ENCODE peak calls at places on chromosomes 2 and 18, in nine cellular contexts. M, P, X, W, A, F, N, S and D are unnamed samples.

GRCh38 chr2:17717666-17718065 is 35.9 kb downstream of the SMC6 start:
- DNase-seq in A (no peak), N (no peak), W (no peak), X (no peak), P (no peak), M (no peak), F (no peak), S (no peak), D (no peak)

GRCh38 chr2:58428553-58429284 is 187.6 kb upstream of the FANCL start:
- DNase-seq in M (no peak), W (no peak), N (peak; percentile 88), A (no peak), P (peak; percentile 29), S (no peak), X (no peak), F (peak; percentile 66), D (no peak)

GRCh38 chr2:159168707-159169106 is 117.8 kb downstream of the WDSUB1 start:
- DNase-seq in M (peak; percentile 54), X (no peak), F (no peak), P (no peak), N (no peak), S (peak; percentile 28), W (no peak), A (no peak), D (no peak)

GRCh38 chr2:196939381-196939780 is 12.9 kb upstream of the PGAP1 start:
- DNase-seq in S (peak; percentile 80), F (no peak), P (peak; percentile 64), X (no peak), N (no peak), A (no peak), W (no peak), M (peak; percentile 33), D (no peak)

GRCh38 chr2:73063909-73064875 is 7.3 kb downstream of the SFXN5 start:
- DNase-seq in N (no peak), W (no peak), A (peak; percentile 68), X (no peak), S (peak; percentile 89), M (peak; percentile 77), P (no peak), F (peak; percentile 34), D (no peak)

GRCh38 chr2:170408461-170409163 is 230.7 kb downstream of the MYO3B start:
- DNase-seq in A (no peak), W (peak; percentile 58), F (no peak), S (no peak), X (no peak), N (no peak), P (no peak), M (no peak), D (no peak)

GRCh38 chr2:233329489-233330135 is 22.0 kb downstream of the SAG start:
- DNase-seq in F (no peak), A (no peak), N (peak; percentile 59), M (peak; percentile 79), S (no peak), X (no peak), P (no peak), W (no peak), D (no peak)

GRCh38 chr2:68284896-68285295 is 32.6 kb upstream of the PPP3R1 start:
- DNase-seq in A (no peak), S (peak; percentile 92), M (peak; percentile 91), F (no peak), N (no peak), W (no peak), P (no peak), X (peak; percentile 70), D (no peak)

GRCh38 chr2:225041210-225041870 is 928 bp downstream of the DOCK10 start:
- DNase-seq in S (peak; percentile 52), F (peak; percentile 86), N (peak; percentile 43), P (peak; percentile 12), W (peak; percentile 77), M (peak; percentile 57), A (no peak), X (no peak), D (no peak)

GRCh38 chr18:36589857-36590543 is 238.8 kb downstream of the TPGS2 start:
- DNase-seq in M (no peak), F (no peak), S (peak; percentile 20), X (no peak), W (no peak), N (no peak), A (no peak), P (no peak), D (no peak)

GRCh38 chr18:36590621-36591580 is 237.9 kb downstream of the TPGS2 start:
- DNase-seq in M (no peak), N (no peak), A (no peak), W (no peak), P (no peak), S (no peak), F (no peak), X (no peak), D (no peak)

GRCh38 chr18:36593641-36594040 is 235.2 kb downstream of the TPGS2 start:
- DNase-seq in P (no peak), S (no peak), N (no peak), W (no peak), F (no peak), M (no peak), X (no peak), A (no peak), D (no peak)

GRCh38 chr18:36593001-36593400 is 235.8 kb downstream of the TPGS2 start:
- DNase-seq in W (no peak), P (no peak), N (no peak), S (peak; percentile 35), A (no peak), M (no peak), F (no peak), X (no peak), D (no peak)

DNA sequence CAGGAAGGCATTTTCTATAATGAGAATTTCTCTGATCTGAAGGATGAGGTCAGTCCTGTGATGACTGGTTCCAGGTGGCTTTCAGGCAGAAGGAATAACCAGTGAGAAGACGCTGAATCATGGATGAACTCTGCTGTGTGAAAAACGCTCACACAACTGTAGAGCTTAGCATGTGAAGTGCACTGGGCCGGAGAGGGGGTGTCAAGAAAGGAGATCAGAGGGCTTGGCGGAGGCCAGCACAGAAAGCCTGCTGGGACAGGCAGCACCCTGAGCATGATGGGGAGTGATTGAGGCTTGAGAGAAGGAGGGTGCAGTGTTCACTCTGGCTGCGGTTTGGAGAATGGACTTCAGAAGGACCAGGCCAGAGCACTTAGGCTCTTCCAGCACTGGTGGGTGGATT is 236.5 kb downstream of the TPGS2 start:
- DNase-seq in M (no peak), S (peak; percentile 35), P (no peak), X (no peak), W (no peak), F (no peak), A (no peak), N (no peak), D (no peak)
- H3K4me3 ChIP-seq in M (no peak overlapping the region), S (no peak overlapping the region), P (no peak overlapping the region), X (no peak overlapping the region), W (no peak overlapping the region), F (no peak overlapping the region), A (no peak overlapping the region), N (no peak overlapping the region), D (no peak overlapping the region)

DNA sequence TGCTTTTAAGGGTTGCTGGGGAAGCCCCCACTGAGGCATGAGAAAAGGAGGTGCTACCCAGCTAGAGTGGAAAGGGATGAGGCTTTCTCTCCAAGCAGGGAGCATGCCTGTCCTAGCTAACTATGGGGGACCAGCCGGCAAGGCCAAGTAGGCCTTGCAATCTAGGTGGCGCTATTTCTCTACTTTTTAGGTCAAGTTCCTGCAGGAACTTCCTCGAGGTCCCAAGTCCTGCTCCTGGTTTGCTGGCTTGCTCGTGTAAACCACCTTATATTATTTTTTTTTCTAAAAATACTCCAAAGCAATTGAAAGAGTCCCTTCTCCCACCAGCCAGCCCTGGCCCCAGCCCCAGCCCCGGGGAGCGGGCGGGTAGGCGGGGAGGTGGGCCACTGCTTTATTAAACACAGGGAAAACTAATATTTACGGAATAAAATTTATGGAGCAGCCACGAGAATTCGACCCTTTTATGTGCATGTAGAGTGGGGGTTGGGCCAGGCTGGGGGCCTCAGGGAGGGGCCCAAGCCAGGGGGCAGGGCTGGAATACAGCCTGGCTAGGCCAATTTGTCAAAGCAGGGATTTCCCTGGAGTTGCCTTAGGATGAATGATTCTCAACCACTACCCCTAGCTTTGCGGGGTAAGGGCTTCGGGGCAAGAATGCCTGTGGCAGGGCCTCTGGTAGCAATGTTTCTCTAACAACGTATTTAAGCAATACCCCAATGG is 12.8 kb upstream of the IHH start:
- DNase-seq in A (peak; percentile 55), N (peak; percentile 87), F (no peak), P (peak; percentile 66), X (no peak), W (peak; percentile 64), S (peak; percentile 76), M (peak; percentile 86), D (no peak)
- TF ChIP-seq CTCF in A (peak; percentile 80), N (peak; percentile 74), F (peak; percentile 46), P (peak; percentile 66), X (peak; percentile 12), W (peak; percentile 81), S (peak; percentile 81), M (peak; percentile 75), D (peak; percentile 77)

GRCh38 chr18:57976230-57976773 is 67.7 kb upstream of the NEDD4L start:
- DNase-seq in P (no peak), X (no peak), N (no peak), F (no peak), W (no peak), M (no peak), A (no peak), S (no peak), D (no peak)
- H3K4me3 ChIP-seq in P (no peak overlapping the region), X (no peak overlapping the region), N (no peak overlapping the region), F (peak overlapping the region; percentile 31), W (no peak overlapping the region), M (no peak overlapping the region), A (no peak overlapping the region), S (no peak overlapping the region), D (peak overlapping the region; percentile 24)

GRCh38 chr2:155095613-155096012 is 397.1 kb downstream of the KCNJ3 start:
- DNase-seq in A (no peak), M (no peak), P (no peak), N (no peak), W (no peak), X (no peak), F (no peak), S (no peak), D (no peak)
- TF ChIP-seq CTCF in A (no peak), M (no peak), P (no peak), N (no peak), W (no peak), X (no peak), F (no peak), S (no peak), D (no peak)

DNA sequence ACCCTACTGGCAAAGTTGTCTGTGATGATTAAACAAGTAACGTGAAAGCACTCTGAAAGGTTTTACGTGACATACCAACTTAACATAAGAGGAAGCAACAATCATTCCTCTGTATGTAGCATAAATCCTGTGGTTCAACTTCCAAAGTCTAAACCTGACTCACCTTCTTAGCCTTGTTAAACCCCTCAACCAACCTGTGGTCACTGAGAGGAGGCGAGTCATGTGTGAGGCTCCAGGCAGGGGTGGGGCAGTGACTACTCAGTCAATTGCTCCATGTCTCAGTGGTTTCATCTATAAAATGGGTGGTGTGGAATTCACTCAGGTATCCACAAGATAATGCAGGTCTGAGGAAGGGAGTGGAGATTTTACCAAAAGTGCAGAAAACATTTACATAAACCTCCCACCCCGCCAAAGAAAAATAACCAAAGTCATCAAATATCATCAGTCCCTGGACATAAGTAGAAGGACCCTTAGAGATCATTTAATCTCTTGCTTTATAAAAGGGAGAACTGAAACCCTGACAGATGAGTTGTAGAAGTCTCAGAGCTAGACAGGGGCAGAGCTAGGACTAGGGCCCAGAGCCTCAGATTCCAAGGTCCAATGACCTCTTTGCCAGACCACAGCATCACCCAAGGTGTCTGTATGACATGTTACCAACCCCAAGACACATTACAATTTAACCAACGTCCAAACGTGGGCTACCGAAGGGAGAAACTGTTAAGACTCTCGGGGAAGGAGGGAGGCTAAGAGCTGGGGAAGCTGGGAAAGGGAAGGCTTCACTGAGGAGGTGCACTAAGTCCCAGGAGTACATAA is 3.7 kb upstream of the PCBP1 start:
- DNase-seq in M (no peak), N (no peak), A (peak; percentile 83), W (peak; percentile 79), X (no peak), F (no peak), S (peak; percentile 61), P (no peak), D (no peak)
- H3K4me3 ChIP-seq in M (no peak overlapping the region), N (no peak overlapping the region), A (no peak overlapping the region), W (peak overlapping the region; percentile 98), X (no peak overlapping the region), F (peak overlapping the region; percentile 91), S (no peak overlapping the region), P (no peak overlapping the region), D (no peak overlapping the region)